ENCODE peak calls at places on chromosomes 6 and 20, in five cellular contexts. One of them, this sample, is unnamed.

GRCh38 chr6:160421854-160422253 is 73.7 kb downstream of the SLC22A3 start:
- DNase-seq in PC-9: no peak
- DNase-seq in ascending aorta: peak
- DNase-seq in lower lobe of right lung: no peak
- DNase-seq in breast epithelium: no peak
- DNase-seq in this sample: no peak

GRCh38 chr20:54114109-54114508 is 43.7 kb upstream of the BCAS1 start:
- DNase-seq in PC-9: no peak
- DNase-seq in ascending aorta: no peak
- DNase-seq in lower lobe of right lung: no peak
- DNase-seq in breast epithelium: no peak
- DNase-seq in this sample: no peak

GRCh38 chr20:31653573-31653972 is 15.9 kb downstream of the COX4I2 start:
- DNase-seq in PC-9: no peak
- DNase-seq in ascending aorta: no peak
- DNase-seq in lower lobe of right lung: no peak
- DNase-seq in breast epithelium: no peak
- DNase-seq in this sample: no peak

GRCh38 chr6:82013561-82014275 is 233.8 kb downstream of the IBTK start:
- DNase-seq in PC-9: no peak
- DNase-seq in ascending aorta: peak
- DNase-seq in lower lobe of right lung: no peak
- DNase-seq in breast epithelium: no peak
- DNase-seq in this sample: peak

GRCh38 chr20:46592580-46593362 is 42.3 kb upstream of the OCSTAMP start:
- DNase-seq in PC-9: no peak
- DNase-seq in ascending aorta: no peak
- DNase-seq in lower lobe of right lung: no peak
- DNase-seq in breast epithelium: no peak
- DNase-seq in this sample: no peak

GRCh38 chr6:80642452-80642851 is 536.0 kb downstream of the BCKDHB start:
- DNase-seq in PC-9: no peak
- DNase-seq in ascending aorta: no peak
- DNase-seq in lower lobe of right lung: no peak
- DNase-seq in breast epithelium: no peak
- DNase-seq in this sample: peak

GRCh38 chr6:82270791-82271392 is 23.3 kb upstream of the IBTK start:
- DNase-seq in PC-9: peak
- DNase-seq in ascending aorta: no peak
- DNase-seq in lower lobe of right lung: no peak
- DNase-seq in breast epithelium: no peak
- DNase-seq in this sample: peak

GRCh38 chr6:134482585-134483346 is 164.9 kb upstream of the SGK1 start:
- DNase-seq in PC-9: no peak
- DNase-seq in ascending aorta: no peak
- DNase-seq in lower lobe of right lung: no peak
- DNase-seq in breast epithelium: no peak
- DNase-seq in this sample: peak

GRCh38 chr6:124688369-124688768 is 273.9 kb upstream of the RNF217 start:
- DNase-seq in PC-9: no peak
- DNase-seq in ascending aorta: no peak
- DNase-seq in lower lobe of right lung: no peak
- DNase-seq in breast epithelium: no peak
- DNase-seq in this sample: peak

GRCh38 chr20:32606790-32607189 is 21.7 kb upstream of the NOL4L start:
- DNase-seq in PC-9: no peak
- DNase-seq in ascending aorta: no peak
- DNase-seq in lower lobe of right lung: no peak
- DNase-seq in breast epithelium: no peak
- DNase-seq in this sample: no peak

GRCh38 chr6:151179321-151179720 is 60.4 kb upstream of the AKAP12 start:
- DNase-seq in PC-9: no peak
- DNase-seq in ascending aorta: no peak
- DNase-seq in lower lobe of right lung: no peak
- DNase-seq in breast epithelium: no peak
- DNase-seq in this sample: peak

GRCh38 chr6:153038378-153038777 is 35.9 kb upstream of the MTRF1L start:
- DNase-seq in PC-9: no peak
- DNase-seq in ascending aorta: no peak
- DNase-seq in lower lobe of right lung: no peak
- DNase-seq in breast epithelium: no peak
- DNase-seq in this sample: peak

DNA sequence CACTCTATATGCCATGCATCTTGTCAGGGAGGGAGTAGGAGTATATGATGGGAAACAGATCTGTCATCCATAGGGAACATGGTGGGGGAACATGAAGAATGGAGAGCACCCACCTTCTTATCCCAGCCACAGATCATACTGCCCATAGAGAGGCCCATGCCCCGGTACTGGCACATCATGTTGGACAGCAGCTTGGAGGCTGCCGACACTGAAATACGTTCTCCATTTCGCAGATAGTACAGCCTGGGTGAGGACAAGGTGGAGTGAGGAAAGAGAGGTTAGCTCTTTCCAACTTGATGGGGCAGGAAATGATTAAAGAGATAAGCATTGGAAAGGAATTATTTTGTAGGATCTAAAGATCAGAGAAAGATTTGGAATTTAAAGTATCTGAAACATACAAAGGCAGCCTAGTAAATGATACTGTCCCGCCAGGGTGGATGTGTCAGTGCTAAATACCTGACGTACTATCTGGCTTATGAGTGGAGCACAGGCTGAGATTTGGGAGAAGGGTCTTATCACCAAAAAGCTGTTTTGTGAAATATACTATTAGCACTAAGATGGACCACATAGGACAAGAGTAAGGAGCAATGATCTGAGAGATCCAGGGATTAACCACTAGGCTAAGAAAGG is 1.7 kb downstream of the PSMB8 start:
- DNase-seq in PC-9: no peak
- DNase-seq in ascending aorta: no peak
- DNase-seq in lower lobe of right lung: no peak
- DNase-seq in breast epithelium: no peak
- DNase-seq in this sample: no peak
- H3K4me3 ChIP-seq in PC-9: no peak
- H3K4me3 ChIP-seq in ascending aorta: peak
- H3K4me3 ChIP-seq in lower lobe of right lung: peak
- H3K4me3 ChIP-seq in breast epithelium: peak
- H3K4me3 ChIP-seq in this sample: no peak

DNA sequence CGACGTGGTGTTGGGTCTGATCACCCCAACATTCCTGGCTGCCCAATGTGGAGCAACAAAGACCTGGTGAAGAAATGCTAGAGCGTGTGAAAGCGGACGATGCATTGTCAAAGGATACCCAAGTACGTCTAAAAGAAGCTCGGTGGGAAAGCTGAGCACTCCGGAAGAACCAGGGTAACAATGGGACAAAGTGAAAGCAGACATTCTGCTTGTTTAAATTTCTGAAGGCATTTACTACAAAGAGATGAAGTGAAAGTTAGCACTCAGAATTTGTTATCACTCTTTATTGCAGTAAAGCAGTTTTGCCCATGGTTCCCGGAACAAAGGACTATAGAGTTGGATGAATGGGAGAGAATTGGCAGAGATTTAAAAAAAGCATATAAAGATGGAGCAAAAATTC is 12.8 kb upstream of the IRAK1BP1 start:
- DNase-seq in PC-9: no peak
- DNase-seq in ascending aorta: no peak
- DNase-seq in lower lobe of right lung: no peak
- DNase-seq in breast epithelium: no peak
- DNase-seq in this sample: no peak
- H3K4me3 ChIP-seq in PC-9: no peak
- H3K4me3 ChIP-seq in ascending aorta: no peak
- H3K4me3 ChIP-seq in lower lobe of right lung: no peak
- H3K4me3 ChIP-seq in breast epithelium: no peak
- H3K4me3 ChIP-seq in this sample: no peak

GRCh38 chr20:2865101-2865500 is 8.2 kb upstream of the PTPRA start:
- DNase-seq in PC-9: no peak
- DNase-seq in ascending aorta: no peak
- DNase-seq in lower lobe of right lung: no peak
- DNase-seq in breast epithelium: no peak
- DNase-seq in this sample: no peak
- H3K4me3 ChIP-seq in PC-9: no peak
- H3K4me3 ChIP-seq in ascending aorta: no peak
- H3K4me3 ChIP-seq in lower lobe of right lung: no peak
- H3K4me3 ChIP-seq in breast epithelium: no peak
- H3K4me3 ChIP-seq in this sample: no peak

GRCh38 chr6:43052225-43052841 is 1.3 kb downstream of the CUL7 start:
- DNase-seq in PC-9: no peak
- DNase-seq in ascending aorta: no peak
- DNase-seq in lower lobe of right lung: no peak
- DNase-seq in breast epithelium: no peak
- DNase-seq in this sample: no peak

GRCh38 chr6:43052842-43053544 is 658 bp downstream of the CUL7 start:
- DNase-seq in PC-9: no peak
- DNase-seq in ascending aorta: no peak
- DNase-seq in lower lobe of right lung: peak
- DNase-seq in breast epithelium: no peak
- DNase-seq in this sample: peak

GRCh38 chr6:43055966-43056365 is 2.3 kb upstream of the CUL7 start:
- DNase-seq in PC-9: no peak
- DNase-seq in ascending aorta: no peak
- DNase-seq in lower lobe of right lung: no peak
- DNase-seq in breast epithelium: no peak
- DNase-seq in this sample: no peak

GRCh38 chr6:43053545-43054205 is at the start of gene CUL7:
- DNase-seq in PC-9: peak
- DNase-seq in ascending aorta: peak
- DNase-seq in lower lobe of right lung: peak
- DNase-seq in breast epithelium: peak
- DNase-seq in this sample: peak

DNA sequence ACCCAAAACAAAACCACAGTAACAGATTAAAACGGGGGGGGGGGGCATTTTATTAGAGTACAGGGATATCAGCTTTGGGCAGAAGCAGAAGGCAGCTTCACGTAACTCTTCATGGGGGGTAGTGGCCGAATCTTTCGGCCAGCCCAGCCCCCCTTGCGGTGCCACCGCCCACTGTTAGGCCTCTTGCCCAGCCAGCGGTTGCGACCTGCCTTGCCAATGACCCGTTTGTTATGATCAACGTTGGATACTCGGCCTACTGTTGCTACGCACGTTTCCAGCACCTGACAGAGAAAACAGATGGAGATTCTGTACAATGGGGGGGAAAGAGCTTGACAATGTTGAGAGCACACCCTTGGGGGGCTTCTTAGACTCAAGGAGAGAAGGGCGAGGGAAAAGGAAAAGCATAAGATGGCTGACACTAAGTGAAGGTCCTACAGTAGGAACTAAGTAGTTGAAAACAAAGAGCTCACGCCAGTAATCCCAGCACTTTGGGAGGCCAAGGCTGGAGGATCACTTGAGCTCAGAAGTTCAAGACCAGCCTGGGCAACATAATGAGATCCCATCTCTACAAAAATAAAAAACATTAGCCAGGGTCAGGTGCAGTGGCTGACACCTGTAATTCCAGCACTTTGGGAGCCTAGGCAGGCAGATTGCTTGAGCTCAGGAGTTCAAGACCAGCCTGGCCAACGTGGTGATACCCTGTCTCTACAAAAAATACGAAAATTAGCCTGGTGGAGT is 724 bp upstream of the CUL7 start:
- DNase-seq in PC-9: no peak
- DNase-seq in ascending aorta: no peak
- DNase-seq in lower lobe of right lung: no peak
- DNase-seq in breast epithelium: no peak
- DNase-seq in this sample: no peak
- H3K4me3 ChIP-seq in PC-9: peak
- H3K4me3 ChIP-seq in ascending aorta: peak
- H3K4me3 ChIP-seq in lower lobe of right lung: peak
- H3K4me3 ChIP-seq in breast epithelium: peak
- H3K4me3 ChIP-seq in this sample: peak

This sample was measured in choroid plexus epithelial cell.